ENCODE peak calls at places on chromosomes 1 and 21, in five cellular contexts. U is left ventricle myocardium inferior, Z is NCI-H1417, J is memory B cell, A is caudate nucleus. W is an unnamed sample.

GRCh38 chr1:150578278-150579109 is 916 bp downstream of the MCL1 start:
- DNase-seq in A (no peak), Z (peak; percentile 77), U (peak; percentile 49), J (no peak), W (no peak)

GRCh38 chr1:62625415-62625814 is 28.1 kb downstream of the ANGPTL3 start:
- DNase-seq in U (no peak), A (no peak), Z (no peak), J (no peak), W (no peak)

GRCh38 chr1:21594935-21595897 is 73.9 kb downstream of the RAP1GAP start:
- DNase-seq in A (no peak), J (no peak), Z (no peak), U (peak; percentile 59), W (no peak)

GRCh38 chr1:29739176-29739575 is 502.9 kb downstream of the PTPRU start:
- DNase-seq in A (no peak), J (no peak), Z (no peak), U (no peak), W (no peak)

GRCh38 chr1:182120411-182121258 is 59.1 kb upstream of the ZNF648 start:
- DNase-seq in Z (peak; percentile 59), J (no peak), U (peak; percentile 31), A (peak; percentile 62), W (no peak)

GRCh38 chr1:227152525-227152924 is 165.8 kb downstream of the CDC42BPA start:
- DNase-seq in A (no peak), Z (no peak), J (no peak), U (no peak), W (no peak)

GRCh38 chr1:117341123-117341522 is 26.1 kb upstream of the MAN1A2 start:
- DNase-seq in J (no peak), Z (no peak), A (no peak), U (no peak), W (no peak)

GRCh38 chr1:220151454-220151853 is 57.5 kb downstream of the IARS2 start:
- DNase-seq in J (no peak), Z (no peak), A (peak; percentile 1), U (peak; percentile 36), W (no peak)

GRCh38 chr1:1554926-1555915 is 14.8 kb upstream of the TMEM240 start:
- DNase-seq in A (no peak), J (no peak), U (no peak), Z (no peak), W (no peak)

GRCh38 chr1:197269053-197269452 is 1.0 kb downstream of the CRB1 start:
- DNase-seq in U (no peak), Z (peak; percentile 62), A (no peak), J (no peak), W (peak; percentile 31)

GRCh38 chr1:12518956-12519707 is 98.9 kb downstream of the DHRS3 start:
- DNase-seq in J (no peak), Z (no peak), A (no peak), U (peak; percentile 80), W (no peak)

GRCh38 chr1:168100315-168101002 is 36.3 kb downstream of the GPR161 start:
- DNase-seq in Z (no peak), A (no peak), U (no peak), J (no peak), W (no peak)

GRCh38 chr1:79874289-79874688 is 867.8 kb upstream of the ADGRL4 start:
- DNase-seq in A (no peak), Z (no peak), U (no peak), J (no peak), W (no peak)

GRCh38 chr1:55107111-55107510 is 67.8 kb downstream of the PCSK9 start:
- DNase-seq in Z (no peak), J (no peak), A (no peak), U (no peak), W (no peak)

GRCh38 chr1:222582099-222582774 is 7.5 kb downstream of the TAF1A start:
- DNase-seq in Z (no peak), A (no peak), J (no peak), U (no peak), W (no peak)

GRCh38 chr1:83905315-83905907 is 93.5 kb downstream of the TTLL7 start:
- DNase-seq in A (no peak), J (peak; percentile 16), Z (no peak), U (no peak), W (peak; percentile 78)

GRCh38 chr1:31912839-31913239 is 25.3 kb downstream of the PTP4A2 start:
- DNase-seq in Z (peak; percentile 47), U (no peak), A (no peak), J (no peak), W (no peak)

GRCh38 chr1:86750076-86750475 is 45.7 kb downstream of the SH3GLB1 start:
- DNase-seq in U (no peak), Z (no peak), A (no peak), J (no peak), W (no peak)

GRCh38 chr1:172990598-172991215 is 60.0 kb downstream of the TNFSF18 start:
- DNase-seq in Z (no peak), A (no peak), U (no peak), J (no peak), W (no peak)

GRCh38 chr1:30383131-30383793 is 340.1 kb downstream of the MATN1 start:
- DNase-seq in Z (no peak), A (no peak), J (no peak), U (no peak), W (no peak)

GRCh38 chr1:172381981-172382380 is 38.5 kb upstream of the C1orf105 start:
- DNase-seq in Z (no peak), J (no peak), A (no peak), U (no peak), W (no peak)

GRCh38 chr1:205515781-205516253 is 11.3 kb downstream of the CDK18 start:
- DNase-seq in A (no peak), J (no peak), U (peak; percentile 52), Z (no peak), W (no peak)

GRCh38 chr21:36908260-36908908 is 58.1 kb downstream of the HLCS start:
- DNase-seq in U (no peak), J (no peak), A (no peak), Z (no peak), W (no peak)

GRCh38 chr21:32382108-32382601 is 10.7 kb downstream of the URB1 start:
- DNase-seq in U (no peak), Z (peak; percentile 12), J (no peak), A (no peak), W (no peak)

GRCh38 chr1:189619682-189620332 is 857.9 kb downstream of the BRINP3 start:
- DNase-seq in U (no peak), Z (no peak), A (no peak), J (no peak), W (no peak)

GRCh38 chr1:158177705-158178450 is 2.8 kb upstream of the CD1D start:
- DNase-seq in Z (no peak), A (peak; percentile 66), U (peak; percentile 97), J (peak; percentile 52), W (peak; percentile 66)

GRCh38 chr1:96474985-96475743 is 246.4 kb upstream of the PTBP2 start:
- DNase-seq in Z (no peak), U (no peak), A (no peak), J (no peak), W (no peak)

GRCh38 chr21:35257413-35257812 is 208.3 kb upstream of the RUNX1 start:
- DNase-seq in A (no peak), J (no peak), U (peak; percentile 42), Z (no peak), W (peak; percentile 56)